ENCODE peak calls at places on chromosome 11, in four cellular contexts. G, E, R and Q are unnamed samples. For H3K27me3 and H3K4me1, the result is how much of the 10 kb centered on the place peaks cover.

GRCh38 chr11:65102142-65103095 is 6.4 kb downstream of the VPS51 start:
- DNase-seq in E (no peak), R (no peak), G (no peak), Q (no peak)

GRCh38 chr11:1104411-1105182 is 29.9 kb downstream of the MUC2 start:
- DNase-seq in G (no peak), R (no peak), E (no peak), Q (no peak)

GRCh38 chr11:83000381-83000780 is 71.3 kb downstream of the RAB30 start:
- DNase-seq in R (no peak), G (no peak), E (no peak), Q (no peak)

GRCh38 chr11:62656801-62657429 is 3.8 kb upstream of the INTS5 start:
- DNase-seq in R (no peak), G (no peak), E (no peak), Q (no peak)

GRCh38 chr11:72773291-72773690 is 20.6 kb downstream of the STARD10 start:
- DNase-seq in R (no peak), G (peak), E (no peak), Q (no peak)

GRCh38 chr11:12418019-12418611 is 40.7 kb downstream of the PARVA start:
- DNase-seq in G (peak), E (no peak), R (no peak), Q (peak)

GRCh38 chr11:63829823-63830489 is 9.0 kb upstream of the MARK2 start:
- DNase-seq in G (peak), R (no peak), E (peak), Q (peak)

GRCh38 chr11:73854680-73855079 is 22.0 kb downstream of the COA4 start:
- DNase-seq in E (no peak), R (no peak), G (no peak), Q (no peak)

GRCh38 chr11:112968988-112969714 is 7.9 kb downstream of the NCAM1 start:
- DNase-seq in R (no peak), E (no peak), G (no peak), Q (no peak)

GRCh38 chr11:83072689-83073242 is 1.1 kb upstream of the RAB30 start:
- DNase-seq in G (peak), R (no peak), E (no peak), Q (peak)

GRCh38 chr11:119754656-119755350 is 25.8 kb upstream of the NECTIN1 start:
- DNase-seq in R (no peak), E (no peak), G (no peak), Q (no peak)

GRCh38 chr11:118398797-118399564 is 2.4 kb upstream of the ATP5MG start:
- DNase-seq in R (no peak), E (no peak), G (no peak), Q (no peak)

GRCh38 chr11:103927535-103927934 is 108.9 kb upstream of the DDI1 start:
- DNase-seq in G (no peak), E (no peak), R (no peak), Q (peak)

GRCh38 chr11:66347425-66348276 is at the start of gene B4GAT1:
- DNase-seq in R (peak), G (peak), E (peak), Q (peak)

GRCh38 chr11:69726019-69726418 is 22.2 kb upstream of the FGF19 start:
- DNase-seq in R (no peak), G (no peak), E (no peak), Q (no peak)

GRCh38 chr11:11976476-11977187 is 31.8 kb downstream of the DKK3 start:
- DNase-seq in E (no peak), G (no peak), R (no peak), Q (no peak)

GRCh38 chr11:22792497-22792896 is 37.1 kb downstream of the SVIP start:
- DNase-seq in E (peak), R (no peak), G (peak), Q (no peak)

GRCh38 chr11:35662061-35662648 is 420 bp upstream of the TRIM44 start:
- DNase-seq in E (peak), G (no peak), R (peak), Q (no peak)

GRCh38 chr11:46724088-46724487 is 5.1 kb downstream of the F2 start:
- DNase-seq in E (no peak), R (no peak), G (no peak), Q (no peak)

GRCh38 chr11:61999141-61999975 is 31.9 kb upstream of the FTH1 start:
- DNase-seq in G (no peak), E (peak), R (no peak), Q (no peak)

GRCh38 chr11:19121646-19122045 is 4.7 kb downstream of the ZDHHC13 start:
- DNase-seq in G (peak), R (no peak), E (no peak), Q (no peak)

GRCh38 chr11:134423106-134423505 is 11.1 kb upstream of the B3GAT1 start:
- DNase-seq in G (no peak), R (no peak), E (no peak), Q (no peak)

GRCh38 chr11:1338201-1339065 is 29.0 kb upstream of the TOLLIP start:
- DNase-seq in G (no peak), R (no peak), E (no peak), Q (peak)

GRCh38 chr11:914747-915493 is 4.3 kb upstream of the CHID1 start:
- DNase-seq in R (no peak), E (peak), G (peak), Q (no peak)

GRCh38 chr11:46120361-46120710 is 918 bp downstream of the PHF21A start:
- DNase-seq in E (no peak), G (no peak), R (no peak), Q (no peak)

GRCh38 chr11:6703247-6704063 is 20.3 kb upstream of the MRPL17 start:
- DNase-seq in E (peak), G (peak), R (no peak), Q (peak)

GRCh38 chr11:47412152-47412746 is 3.9 kb downstream of the SLC39A13 start:
- DNase-seq in G (peak), E (no peak), R (no peak), Q (peak)

GRCh38 chr11:74133416-74133815 is 37.4 kb downstream of the C2CD3 start:
- DNase-seq in E (no peak), R (no peak), G (no peak), Q (no peak)

GRCh38 chr11:126702987-126703386 is 297.6 kb downstream of the KIRREL3 start:
- DNase-seq in E (no peak), G (no peak), R (no peak), Q (no peak)

GRCh38 chr11:22244986-22245592 is 52.2 kb downstream of the ANO5 start:
- DNase-seq in G (peak), E (peak), R (no peak), Q (peak)

GRCh38 chr11:83648610-83649467 is 362.7 kb upstream of the CCDC90B start:
- DNase-seq in G (no peak), E (peak), R (no peak), Q (peak)

DNA sequence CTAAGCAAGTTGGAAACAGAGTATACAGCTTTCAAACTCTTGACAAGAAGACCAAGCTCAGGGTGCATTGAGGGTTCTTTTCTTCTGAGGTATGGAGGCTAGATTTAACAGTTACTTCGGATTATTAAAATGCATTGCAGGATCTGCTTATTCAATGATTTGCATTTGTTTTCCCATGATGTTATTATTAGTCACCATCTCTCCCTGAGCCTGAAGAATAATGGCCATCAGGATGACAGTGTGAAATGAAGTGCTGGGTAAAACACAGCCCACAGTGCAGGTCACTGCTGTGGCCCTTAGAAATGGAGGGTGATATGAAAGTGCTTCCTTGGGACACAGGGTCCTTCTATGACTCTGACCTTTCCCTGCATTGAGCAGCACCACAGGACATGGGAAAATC is 40.0 kb downstream of the TECTA start:
- DNase-seq in G (no peak), E (no peak), R (no peak), Q (no peak)
- H3K27me3 ChIP-seq in G (under half), E (under half), R (under half), Q (under half)

DNA sequence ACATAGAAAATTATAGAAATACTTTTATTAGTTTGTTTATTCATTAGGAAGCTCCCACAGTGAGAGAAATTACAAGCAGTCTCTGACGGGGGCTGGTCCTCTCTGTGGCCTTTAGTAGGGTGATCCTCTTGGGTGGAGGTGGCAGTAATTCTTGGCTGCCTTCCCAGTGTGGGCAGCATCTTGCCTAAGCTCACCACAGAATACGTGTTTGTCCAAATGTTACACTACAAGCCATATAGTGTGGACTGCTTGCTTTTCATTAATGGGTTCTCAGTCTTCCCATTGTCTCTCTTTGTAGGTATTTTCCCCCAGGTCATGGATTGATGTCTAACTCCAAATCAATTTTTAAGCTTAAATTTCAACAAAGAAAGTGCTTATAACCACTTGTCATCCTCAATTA is 43.3 kb downstream of the ENDOD1 start:
- DNase-seq in R (no peak), G (no peak), E (no peak), Q (no peak)
- TF ChIP-seq JUNB in R (no peak), G (no peak), E (no peak), Q (no peak)

DNA sequence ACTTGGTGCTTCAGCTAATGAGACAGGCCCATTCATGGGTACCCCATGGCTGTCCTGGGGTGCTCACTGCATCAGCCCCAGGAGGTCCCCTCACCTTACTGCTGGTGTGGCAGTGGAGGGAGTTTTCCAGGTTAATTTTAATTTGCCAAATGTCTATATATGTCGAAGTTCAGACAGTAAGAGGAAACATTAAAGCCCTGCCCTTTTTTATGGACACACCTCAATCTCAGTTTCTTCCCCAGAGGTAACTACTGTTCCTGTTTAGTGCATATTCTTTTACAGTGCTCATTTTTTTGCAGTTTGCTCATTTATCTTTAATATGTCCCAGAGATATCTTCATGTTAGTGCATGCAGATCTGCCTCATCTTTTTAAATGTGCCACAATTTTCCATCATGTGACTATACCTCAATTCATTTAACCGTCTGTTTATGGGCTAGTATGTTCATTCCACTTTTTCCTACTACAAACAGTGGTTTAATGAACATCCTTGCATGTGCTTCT is 11.6 kb downstream of the PANX1 start:
- DNase-seq in G (no peak), R (no peak), E (no peak), Q (no peak)
- H3K4me1 ChIP-seq in G (under half), R (under half), E (under half), Q (half or more)

DNA sequence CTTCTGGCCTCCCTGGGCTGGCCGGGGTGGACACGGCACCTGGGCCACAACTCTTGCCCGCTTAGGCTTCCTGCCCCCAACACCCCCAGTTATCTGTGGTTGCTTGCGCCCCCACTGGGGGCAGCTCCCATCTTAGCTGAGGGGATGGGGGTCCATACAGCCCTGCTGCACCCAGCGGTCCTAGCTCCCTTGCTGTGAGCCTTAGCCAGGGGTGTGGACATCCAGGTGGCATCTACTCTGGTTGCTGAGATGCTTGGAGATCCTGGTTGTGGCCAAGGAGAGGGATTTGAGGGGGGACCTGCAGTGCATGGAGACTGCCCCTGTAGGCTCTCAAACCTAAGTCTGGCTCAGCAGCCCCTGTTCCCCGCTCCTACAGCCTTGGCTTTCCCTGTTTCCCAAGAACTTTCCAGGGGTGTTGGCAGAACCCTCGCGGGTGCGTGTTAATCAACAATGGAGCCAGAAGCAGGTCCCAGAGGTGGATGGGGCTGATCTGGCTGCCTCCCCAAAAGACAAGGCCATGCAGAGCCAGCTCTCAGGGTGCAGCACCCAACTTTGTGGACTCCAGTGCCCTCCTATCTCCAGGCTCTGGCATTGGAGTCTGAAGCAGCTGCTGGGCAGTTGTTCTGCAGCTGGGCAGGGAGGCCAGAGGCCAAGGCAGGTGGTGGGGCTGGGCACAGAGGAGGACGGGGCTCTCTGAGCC is 3.3 kb downstream of the KCNQ1 start:
- DNase-seq in G (no peak), E (no peak), R (no peak), Q (no peak)
- H3K27me3 ChIP-seq in G (half or more), E (half or more), R (under half), Q (half or more)

GRCh38 chr11:117075186-117075585 is 23.0 kb downstream of the SIK3 start:
- DNase-seq in G (no peak), E (no peak), R (no peak), Q (no peak)

GRCh38 chr11:117074122-117074521 is 24.1 kb downstream of the SIK3 start:
- DNase-seq in E (no peak), R (no peak), G (peak), Q (no peak)

GRCh38 chr11:117073539-117073938 is 24.7 kb downstream of the SIK3 start:
- DNase-seq in G (no peak), E (no peak), R (no peak), Q (no peak)

GRCh38 chr11:117080370-117080769 is 17.9 kb downstream of the SIK3 start:
- DNase-seq in E (no peak), R (no peak), G (no peak), Q (no peak)

DNA sequence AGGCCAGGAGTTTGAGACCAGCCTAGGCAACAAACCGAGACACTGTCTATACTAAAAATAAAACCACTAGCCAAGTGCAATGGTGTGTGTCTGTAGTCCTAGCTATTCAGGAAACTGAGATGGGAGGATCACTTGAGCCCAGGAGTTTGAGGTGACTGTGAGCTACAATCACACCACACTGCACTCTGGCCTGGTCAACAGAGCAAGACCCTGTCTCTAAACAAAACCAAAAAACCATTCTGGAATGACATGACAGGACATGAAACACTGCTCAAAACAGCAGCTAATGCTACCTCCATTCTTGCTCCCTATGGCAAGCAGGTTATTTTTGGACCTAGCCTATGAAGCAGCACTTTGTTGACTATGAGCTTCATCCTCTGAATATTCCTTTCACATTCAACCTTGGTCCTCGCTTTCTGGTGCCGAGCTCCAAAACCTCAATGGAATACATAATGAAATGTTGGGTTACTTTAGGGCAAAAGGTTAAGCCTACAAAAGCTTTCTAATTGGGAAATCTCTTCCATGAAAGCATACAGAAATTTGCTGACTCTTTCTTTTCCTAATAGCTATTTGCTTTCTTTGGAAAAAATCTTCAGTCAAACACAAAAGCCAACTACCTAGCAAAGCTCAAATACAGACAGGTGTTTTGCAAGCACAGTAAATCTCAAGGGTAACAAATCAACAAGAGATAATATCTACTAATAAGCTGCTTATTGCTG is 21.1 kb downstream of the SIK3 start:
- DNase-seq in G (no peak), E (peak), R (peak), Q (peak)
- TF ChIP-seq JUNB in G (no peak), E (no peak), R (no peak), Q (no peak)

GRCh38 chr11:28899706-28900105 is 791.5 kb downstream of the METTL15 start:
- DNase-seq in R (no peak), E (no peak), G (no peak), Q (no peak)

GRCh38 chr11:28900427-28900826 is 792.2 kb downstream of the METTL15 start:
- DNase-seq in E (no peak), R (no peak), G (no peak), Q (no peak)

DNA sequence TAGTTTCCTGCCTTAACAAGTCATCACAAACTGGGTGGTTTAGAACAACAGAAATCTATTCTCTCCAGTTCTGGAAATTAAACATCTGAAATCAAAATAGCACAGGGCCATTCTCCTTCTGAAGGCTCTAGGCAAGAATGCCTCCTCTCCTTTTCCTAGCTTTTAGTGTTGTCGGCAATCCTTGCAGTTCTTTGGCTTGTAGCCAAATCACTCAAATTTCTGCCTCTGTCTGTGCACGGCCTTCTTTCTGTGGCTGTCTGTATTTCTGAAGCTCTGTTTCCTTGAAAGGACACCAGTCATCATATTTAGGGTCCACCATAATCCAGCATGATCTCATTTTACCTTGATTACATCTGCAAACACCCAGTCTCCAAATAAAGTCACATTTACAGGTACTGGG is 795.5 kb downstream of the METTL15 start:
- DNase-seq in R (no peak), E (no peak), G (no peak), Q (no peak)
- H3K4me1 ChIP-seq in R (under half), E (under half), G (under half), Q (under half)

GRCh38 chr11:15967966-15968365 is 388.4 kb downstream of the SOX6 start:
- DNase-seq in R (no peak), G (no peak), E (no peak), Q (no peak)
- H3K27me3 ChIP-seq in R (under half), G (under half), E (under half), Q (under half)

GRCh38 chr11:111851067-111851466 is 20.3 kb downstream of the ALG9 start:
- DNase-seq in E (no peak), R (no peak), G (no peak), Q (no peak)
- TF ChIP-seq JUNB in E (no peak), R (no peak), G (no peak), Q (no peak)

DNA sequence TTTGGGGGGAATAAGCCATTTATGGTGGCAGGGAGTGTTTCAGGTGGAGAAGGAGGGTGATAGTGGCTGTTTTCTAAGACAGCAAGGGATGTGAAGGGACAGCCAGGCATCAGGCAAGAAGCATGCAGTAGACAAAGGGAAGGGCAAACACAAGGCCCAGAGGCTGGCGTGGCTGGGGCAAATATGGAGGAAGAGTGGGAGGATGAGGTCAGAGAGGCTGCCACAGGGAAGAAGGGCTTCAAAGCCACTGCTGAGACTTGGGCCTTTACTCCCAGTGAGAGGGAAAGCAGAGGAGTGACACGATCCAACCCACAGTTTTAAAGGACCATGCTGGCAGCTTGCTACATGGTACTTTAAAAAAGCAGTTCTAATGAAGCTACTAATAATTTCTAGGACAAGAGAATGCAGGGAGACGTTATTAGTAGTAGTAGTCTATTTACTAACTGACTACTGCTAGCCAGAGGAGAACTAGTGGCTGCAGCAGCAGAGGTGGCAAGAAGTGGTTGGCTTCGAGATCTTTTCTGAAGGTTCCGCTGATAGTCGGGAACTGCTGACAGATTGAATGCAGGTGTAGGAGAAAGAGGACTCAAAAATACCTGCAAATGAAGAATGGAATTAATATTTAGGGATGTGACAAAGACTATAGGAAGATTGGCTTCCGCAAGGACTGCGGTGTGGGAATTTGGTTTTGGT is 13.7 kb downstream of the KMT5B start:
- DNase-seq in E (no peak), R (no peak), G (no peak), Q (no peak)
- H3K4me1 ChIP-seq in E (under half), R (under half), G (under half), Q (under half)

GRCh38 chr11:94452988-94453387 is 40.7 kb downstream of the MRE11 start:
- DNase-seq in G (no peak), R (no peak), E (no peak), Q (no peak)
- H3K27me3 ChIP-seq in G (under half), R (under half), E (under half), Q (under half)